ENCODE peak calls at places on chromosomes 13 and 19, in five cellular contexts. One of them, this sample, is unnamed.

GRCh38 chr13:67063036-67063435 is 167.1 kb downstream of the PCDH9 start:
- DNase-seq in stimulated activated CD8-positive, alpha-beta memory T cell treated with anti-CD3 and anti-CD28 coated beads, Interleukin-4, amount 100 ng/mL, for 24 hours: no peak
- DNase-seq in T1000: no peak
- DNase-seq in Calu3: no peak
- DNase-seq in HEK293T: peak
- DNase-seq in this sample: no peak

GRCh38 chr13:110665491-110666254 is 40.2 kb downstream of the CARS2 start:
- DNase-seq in stimulated activated CD8-positive, alpha-beta memory T cell treated with anti-CD3 and anti-CD28 coated beads, Interleukin-4, amount 100 ng/mL, for 24 hours: no peak
- DNase-seq in T1000: no peak
- DNase-seq in HEK293T: no peak
- DNase-seq in Calu3: no peak
- DNase-seq in this sample: peak

GRCh38 chr19:35204799-35205732 is 23.5 kb downstream of the FAM187B start:
- DNase-seq in T1000: no peak
- DNase-seq in stimulated activated CD8-positive, alpha-beta memory T cell treated with anti-CD3 and anti-CD28 coated beads, Interleukin-4, amount 100 ng/mL, for 24 hours: no peak
- DNase-seq in Calu3: no peak
- DNase-seq in HEK293T: no peak
- DNase-seq in this sample: peak

GRCh38 chr13:41562083-41562482 is 104.7 kb downstream of the RGCC start:
- DNase-seq in HEK293T: no peak
- DNase-seq in stimulated activated CD8-positive, alpha-beta memory T cell treated with anti-CD3 and anti-CD28 coated beads, Interleukin-4, amount 100 ng/mL, for 24 hours: no peak
- DNase-seq in T1000: peak
- DNase-seq in Calu3: no peak
- DNase-seq in this sample: no peak

GRCh38 chr19:3556978-3557460 is 367 bp downstream of the MFSD12 start:
- DNase-seq in T1000: no peak
- DNase-seq in HEK293T: no peak
- DNase-seq in Calu3: peak
- DNase-seq in stimulated activated CD8-positive, alpha-beta memory T cell treated with anti-CD3 and anti-CD28 coated beads, Interleukin-4, amount 100 ng/mL, for 24 hours: peak
- DNase-seq in this sample: peak

GRCh38 chr13:68125087-68125480 is 894.9 kb upstream of the PCDH9 start:
- DNase-seq in HEK293T: no peak
- DNase-seq in stimulated activated CD8-positive, alpha-beta memory T cell treated with anti-CD3 and anti-CD28 coated beads, Interleukin-4, amount 100 ng/mL, for 24 hours: no peak
- DNase-seq in Calu3: no peak
- DNase-seq in T1000: no peak
- DNase-seq in this sample: no peak

GRCh38 chr13:84263354-84264069 is 381.2 kb upstream of the SLITRK1 start:
- DNase-seq in Calu3: no peak
- DNase-seq in stimulated activated CD8-positive, alpha-beta memory T cell treated with anti-CD3 and anti-CD28 coated beads, Interleukin-4, amount 100 ng/mL, for 24 hours: no peak
- DNase-seq in T1000: no peak
- DNase-seq in HEK293T: no peak
- DNase-seq in this sample: no peak

GRCh38 chr13:93364166-93364565 is 137.6 kb downstream of the GPC6 start:
- DNase-seq in HEK293T: no peak
- DNase-seq in T1000: no peak
- DNase-seq in stimulated activated CD8-positive, alpha-beta memory T cell treated with anti-CD3 and anti-CD28 coated beads, Interleukin-4, amount 100 ng/mL, for 24 hours: no peak
- DNase-seq in Calu3: no peak
- DNase-seq in this sample: no peak

GRCh38 chr19:47444388-47444821 is 25.1 kb upstream of the MEIS3 start:
- DNase-seq in T1000: no peak
- DNase-seq in HEK293T: no peak
- DNase-seq in stimulated activated CD8-positive, alpha-beta memory T cell treated with anti-CD3 and anti-CD28 coated beads, Interleukin-4, amount 100 ng/mL, for 24 hours: no peak
- DNase-seq in Calu3: no peak
- DNase-seq in this sample: no peak

GRCh38 chr19:42284066-42284501 is 15.0 kb downstream of the CIC start:
- DNase-seq in T1000: peak
- DNase-seq in HEK293T: peak
- DNase-seq in Calu3: peak
- DNase-seq in stimulated activated CD8-positive, alpha-beta memory T cell treated with anti-CD3 and anti-CD28 coated beads, Interleukin-4, amount 100 ng/mL, for 24 hours: peak
- DNase-seq in this sample: peak

GRCh38 chr19:18814063-18814462 is 17.7 kb upstream of the UPF1 start:
- DNase-seq in stimulated activated CD8-positive, alpha-beta memory T cell treated with anti-CD3 and anti-CD28 coated beads, Interleukin-4, amount 100 ng/mL, for 24 hours: no peak
- DNase-seq in Calu3: no peak
- DNase-seq in T1000: no peak
- DNase-seq in HEK293T: no peak
- DNase-seq in this sample: no peak

GRCh38 chr13:92413452-92413851 is 813.2 kb upstream of the GPC6 start:
- DNase-seq in T1000: no peak
- DNase-seq in stimulated activated CD8-positive, alpha-beta memory T cell treated with anti-CD3 and anti-CD28 coated beads, Interleukin-4, amount 100 ng/mL, for 24 hours: no peak
- DNase-seq in HEK293T: no peak
- DNase-seq in Calu3: no peak
- DNase-seq in this sample: no peak

GRCh38 chr13:99357149-99357596 is 50.0 kb upstream of the GPR183 start:
- DNase-seq in stimulated activated CD8-positive, alpha-beta memory T cell treated with anti-CD3 and anti-CD28 coated beads, Interleukin-4, amount 100 ng/mL, for 24 hours: no peak
- DNase-seq in HEK293T: no peak
- DNase-seq in Calu3: no peak
- DNase-seq in T1000: no peak
- DNase-seq in this sample: no peak

GRCh38 chr13:43227721-43228120 is 204.3 kb downstream of the DNAJC15 start:
- DNase-seq in T1000: no peak
- DNase-seq in HEK293T: no peak
- DNase-seq in stimulated activated CD8-positive, alpha-beta memory T cell treated with anti-CD3 and anti-CD28 coated beads, Interleukin-4, amount 100 ng/mL, for 24 hours: no peak
- DNase-seq in Calu3: no peak
- DNase-seq in this sample: no peak

GRCh38 chr19:2270157-2270571 is 11.8 kb downstream of the PEAK3 start:
- DNase-seq in stimulated activated CD8-positive, alpha-beta memory T cell treated with anti-CD3 and anti-CD28 coated beads, Interleukin-4, amount 100 ng/mL, for 24 hours: no peak
- DNase-seq in T1000: no peak
- DNase-seq in HEK293T: no peak
- DNase-seq in Calu3: no peak
- DNase-seq in this sample: no peak

GRCh38 chr19:3533563-3534216 is 5.3 kb upstream of the TEKTIP1 start:
- DNase-seq in HEK293T: no peak
- DNase-seq in stimulated activated CD8-positive, alpha-beta memory T cell treated with anti-CD3 and anti-CD28 coated beads, Interleukin-4, amount 100 ng/mL, for 24 hours: no peak
- DNase-seq in Calu3: no peak
- DNase-seq in T1000: no peak
- DNase-seq in this sample: no peak

GRCh38 chr13:80516818-80517348 is 176.0 kb upstream of the SPRY2 start:
- DNase-seq in Calu3: no peak
- DNase-seq in HEK293T: no peak
- DNase-seq in T1000: no peak
- DNase-seq in stimulated activated CD8-positive, alpha-beta memory T cell treated with anti-CD3 and anti-CD28 coated beads, Interleukin-4, amount 100 ng/mL, for 24 hours: no peak
- DNase-seq in this sample: no peak

This sample was measured in MV-4-11.